ENCODE peak calls at places on chromosome 5, in eight cellular contexts. K, W, L, B, H, D, P and I are unnamed samples.

GRCh38 chr5:22611327-22611726 is 241.8 kb downstream of the CDH12 start:
- DNase-seq in H (no peak), W (no peak), L (no peak), K (peak), P (no peak), D (no peak), B (no peak), I (no peak)

GRCh38 chr5:15373151-15373550 is 126.8 kb upstream of the FBXL7 start:
- DNase-seq in W (no peak), H (no peak), D (no peak), B (no peak), P (no peak), K (no peak), L (no peak), I (no peak)

GRCh38 chr5:169944115-169944514 is 36.2 kb downstream of the INSYN2B start:
- DNase-seq in D (no peak), B (no peak), P (no peak), L (no peak), K (peak), H (no peak), W (no peak), I (no peak)

GRCh38 chr5:174900176-174900692 is 175.9 kb downstream of the MSX2 start:
- DNase-seq in H (no peak), K (no peak), L (no peak), D (no peak), P (no peak), W (no peak), B (no peak), I (no peak)

GRCh38 chr5:39381376-39381775 is 17.1 kb upstream of the C9 start:
- DNase-seq in L (no peak), D (no peak), P (no peak), H (no peak), K (no peak), B (no peak), W (no peak), I (no peak)

GRCh38 chr5:160287378-160288051 is 24.8 kb downstream of the CCNJL start:
- DNase-seq in P (no peak), K (peak), H (no peak), W (no peak), B (no peak), D (peak), L (no peak), I (peak)

GRCh38 chr5:78467744-78468357 is 107.4 kb downstream of the SCAMP1 start:
- DNase-seq in D (no peak), B (peak), W (no peak), H (no peak), L (no peak), P (peak), K (peak), I (no peak)

GRCh38 chr5:51386916-51387853 is 3.9 kb downstream of the ISL1 start:
- DNase-seq in K (peak), D (peak), W (no peak), L (no peak), H (no peak), B (no peak), P (no peak), I (no peak)

GRCh38 chr5:119220576-119221197 is 135.1 kb upstream of the TNFAIP8 start:
- DNase-seq in B (no peak), P (no peak), D (no peak), K (no peak), L (no peak), H (no peak), W (no peak), I (no peak)

GRCh38 chr5:180284161-180284560 is 7.7 kb downstream of the MAPK9 start:
- DNase-seq in P (no peak), K (no peak), B (no peak), W (no peak), H (peak), D (no peak), L (no peak), I (no peak)

GRCh38 chr5:5421149-5421960 is 1.1 kb upstream of the ICE1 start:
- DNase-seq in P (no peak), D (peak), W (no peak), B (no peak), L (no peak), K (peak), H (no peak), I (no peak)

GRCh38 chr5:1246711-1247431 is 21.7 kb downstream of the SLC6A18 start:
- DNase-seq in K (peak), H (peak), L (no peak), B (no peak), W (no peak), D (peak), P (peak), I (no peak)

GRCh38 chr5:176167800-176168199 is 70.4 kb upstream of the SIMC1 start:
- DNase-seq in K (no peak), H (no peak), P (no peak), W (no peak), B (no peak), D (no peak), L (no peak), I (peak)

GRCh38 chr5:78778538-78778937 is 130.0 kb upstream of the LHFPL2 start:
- DNase-seq in H (no peak), K (peak), L (no peak), P (no peak), W (no peak), B (no peak), D (no peak), I (no peak)

GRCh38 chr5:107365355-107366109 is 305.2 kb downstream of the EFNA5 start:
- DNase-seq in H (no peak), B (peak), K (no peak), P (peak), L (no peak), W (no peak), D (no peak), I (no peak)

GRCh38 chr5:174935854-174936474 is 211.6 kb downstream of the MSX2 start:
- DNase-seq in W (no peak), H (peak), B (peak), L (no peak), D (peak), K (peak), P (peak), I (no peak)

GRCh38 chr5:15499528-15500325 is at the start of gene FBXL7:
- DNase-seq in P (peak), K (peak), B (no peak), L (peak), D (peak), W (peak), H (peak), I (peak)

GRCh38 chr5:31232273-31232888 is 38.9 kb downstream of the CDH6 start:
- DNase-seq in B (peak), P (peak), K (peak), D (peak), W (no peak), H (no peak), L (no peak), I (no peak)
- TF ChIP-seq CTCF in B (peak), P (peak), K (peak), D (peak), W (peak), H (peak), L (no peak), I (peak)

GRCh38 chr5:168089201-168089887 is 202.1 kb upstream of the WWC1 start:
- DNase-seq in P (no peak), W (no peak), D (no peak), K (no peak), B (no peak), L (no peak), H (no peak), I (no peak)

GRCh38 chr5:168085321-168086040 is 206.0 kb upstream of the WWC1 start:
- DNase-seq in L (no peak), H (peak), W (no peak), P (no peak), K (no peak), B (no peak), D (no peak), I (no peak)

GRCh38 chr5:168086736-168087135 is 204.7 kb upstream of the WWC1 start:
- DNase-seq in B (no peak), L (no peak), P (no peak), D (no peak), H (no peak), K (no peak), W (no peak), I (no peak)

GRCh38 chr5:168088415-168089165 is 202.9 kb upstream of the WWC1 start:
- DNase-seq in D (no peak), L (no peak), B (no peak), H (no peak), P (no peak), K (no peak), W (no peak), I (no peak)

GRCh38 chr5:168086104-168086610 is 205.3 kb upstream of the WWC1 start:
- DNase-seq in D (no peak), K (peak), H (peak), W (no peak), B (no peak), P (peak), L (no peak), I (no peak)
- TF ChIP-seq CTCF in D (no peak), K (peak), H (no peak), W (no peak), B (no peak), P (peak), L (no peak), I (no peak)

GRCh38 chr5:142000709-142001484 is 11.9 kb downstream of the GNPDA1 start:
- DNase-seq in L (no peak), H (no peak), K (peak), W (no peak), D (no peak), B (no peak), P (peak), I (no peak)
- TF ChIP-seq CTCF in L (no peak), H (peak), K (peak), W (peak), D (peak), B (peak), P (peak), I (peak)

GRCh38 chr5:141649972-141650371 is 1.2 kb downstream of the FCHSD1 start:
- DNase-seq in D (no peak), B (no peak), W (no peak), K (no peak), P (no peak), H (no peak), L (no peak), I (no peak)

GRCh38 chr5:141651728-141652105 is 499 bp upstream of the FCHSD1 start:
- DNase-seq in H (no peak), L (no peak), B (no peak), K (peak), D (no peak), P (no peak), W (no peak), I (no peak)

GRCh38 chr5:141649056-141649688 is 2.0 kb downstream of the FCHSD1 start:
- DNase-seq in W (no peak), D (no peak), H (no peak), K (no peak), L (no peak), B (no peak), P (no peak), I (no peak)

GRCh38 chr5:141654298-141654697 is 3.1 kb upstream of the FCHSD1 start:
- DNase-seq in W (no peak), H (no peak), P (no peak), L (no peak), B (no peak), D (no peak), K (peak), I (no peak)

GRCh38 chr5:141650851-141651727 is at the start of gene FCHSD1:
- DNase-seq in D (peak), P (peak), H (peak), L (peak), W (peak), B (peak), K (peak), I (peak)
- TF ChIP-seq CTCF in D (no peak), P (no peak), H (peak), L (no peak), W (no peak), B (no peak), K (no peak), I (no peak)